ENCODE peak calls at places on chromosomes 3 and 15, in four cellular contexts. Q is NT2/D1, D is colonic mucosa, R is heart left ventricle. K is an unnamed sample. For H3K36me3, the result is how much of the 10 kb centered on the place peaks cover.

GRCh38 chr3:55190296-55190695 is 262.4 kb upstream of the LRTM1 start:
- DNase-seq in D (no peak), R (no peak), Q (no peak), K (no peak)

GRCh38 chr3:14962762-14963161 is 15.4 kb downstream of the NR2C2 start:
- DNase-seq in Q (no peak), R (no peak), D (no peak), K (no peak)

GRCh38 chr3:16052964-16053363 is 121.5 kb upstream of the GALNT15 start:
- DNase-seq in Q (no peak), D (no peak), R (no peak), K (no peak)

GRCh38 chr3:24986635-24987034 is 441.4 kb upstream of the RARB start:
- DNase-seq in D (no peak), Q (no peak), R (no peak), K (no peak)

GRCh38 chr15:67125589-67126502 is 60.4 kb downstream of the SMAD3 start:
- DNase-seq in D (no peak), R (peak), Q (no peak), K (no peak)

GRCh38 chr3:101193957-101194356 is 126.4 kb downstream of the IMPG2 start:
- DNase-seq in D (no peak), R (no peak), Q (no peak), K (no peak)

GRCh38 chr3:13010770-13011169 is 62.5 kb downstream of the IQSEC1 start:
- DNase-seq in D (no peak), Q (no peak), R (no peak), K (no peak)

GRCh38 chr15:44157679-44158078 is 37.4 kb downstream of the FRMD5 start:
- DNase-seq in D (no peak), Q (no peak), R (no peak), K (no peak)

GRCh38 chr3:69353492-69353891 is 32.4 kb downstream of the FRMD4B start:
- DNase-seq in R (peak), D (no peak), Q (no peak), K (no peak)

GRCh38 chr3:37701729-37702128 is 160.0 kb upstream of the CTDSPL start:
- DNase-seq in R (no peak), D (no peak), Q (no peak), K (no peak)

GRCh38 chr15:26831951-26832350 is 34.9 kb upstream of the GABRA5 start:
- DNase-seq in R (no peak), D (no peak), Q (no peak), K (no peak)

GRCh38 chr3:152448091-152448490 is 179.4 kb downstream of the MBNL1 start:
- DNase-seq in Q (no peak), D (no peak), R (no peak), K (no peak)

GRCh38 chr3:42036483-42036823 is 54.7 kb upstream of the TRAK1 start:
- DNase-seq in Q (no peak), R (peak), D (peak), K (no peak)

GRCh38 chr3:14771593-14772497 is 46.9 kb upstream of the FGD5 start:
- DNase-seq in Q (no peak), R (no peak), D (peak), K (no peak)

GRCh38 chr3:82353281-82354171 is 592.1 kb upstream of the GBE1 start:
- DNase-seq in Q (no peak), R (no peak), D (no peak), K (no peak)

GRCh38 chr15:67927501-67928156 is 87.8 kb upstream of the RNU6-1 start:
- DNase-seq in R (peak), D (no peak), Q (no peak), K (no peak)

GRCh38 chr3:134392336-134392983 is 18.2 kb upstream of the AMOTL2 start:
- DNase-seq in D (no peak), R (peak), Q (no peak), K (no peak)

GRCh38 chr3:184260571-184261269 is 633 bp downstream of the CAMK2N2 start:
- DNase-seq in Q (no peak), D (no peak), R (no peak), K (no peak)

GRCh38 chr3:23691343-23691895 is 114.3 kb upstream of the UBE2E1 start:
- DNase-seq in Q (no peak), D (no peak), R (no peak), K (no peak)

GRCh38 chr15:54277834-54278233 is 299.6 kb downstream of the UNC13C start:
- DNase-seq in R (no peak), Q (no peak), D (no peak), K (no peak)

GRCh38 chr15:90266485-90266884 is 1.0 kb downstream of the NGRN start:
- DNase-seq in D (peak), Q (no peak), R (no peak), K (no peak)

GRCh38 chr3:14290631-14291385 is 111.6 kb upstream of the SLC6A6 start:
- DNase-seq in Q (no peak), D (peak), R (no peak), K (peak)

GRCh38 chr3:197181751-197182150 is 116.7 kb downstream of the DLG1 start:
- DNase-seq in Q (no peak), R (peak), D (no peak), K (no peak)

GRCh38 chr3:66138336-66139234 is 82.2 kb upstream of the SLC25A26 start:
- DNase-seq in D (peak), Q (peak), R (peak), K (peak)

GRCh38 chr3:128424508-128425069 is 42.1 kb downstream of the DNAJB8 start:
- DNase-seq in Q (no peak), D (no peak), R (no peak), K (no peak)

GRCh38 chr15:45449878-45450277 is 71.5 kb upstream of the GATM start:
- DNase-seq in R (no peak), Q (no peak), D (peak), K (no peak)

GRCh38 chr15:98923159-98923558 is 84.4 kb downstream of the PGPEP1L start:
- DNase-seq in Q (no peak), D (no peak), R (no peak), K (no peak)

GRCh38 chr15:98923579-98923978 is 84.0 kb downstream of the PGPEP1L start:
- DNase-seq in Q (no peak), R (no peak), D (no peak), K (no peak)

GRCh38 chr15:98926236-98926635 is 81.4 kb downstream of the PGPEP1L start:
- DNase-seq in R (no peak), D (no peak), Q (no peak), K (no peak)

GRCh38 chr15:98927057-98927456 is 80.5 kb downstream of the PGPEP1L start:
- DNase-seq in R (no peak), D (no peak), Q (no peak), K (no peak)

DNA sequence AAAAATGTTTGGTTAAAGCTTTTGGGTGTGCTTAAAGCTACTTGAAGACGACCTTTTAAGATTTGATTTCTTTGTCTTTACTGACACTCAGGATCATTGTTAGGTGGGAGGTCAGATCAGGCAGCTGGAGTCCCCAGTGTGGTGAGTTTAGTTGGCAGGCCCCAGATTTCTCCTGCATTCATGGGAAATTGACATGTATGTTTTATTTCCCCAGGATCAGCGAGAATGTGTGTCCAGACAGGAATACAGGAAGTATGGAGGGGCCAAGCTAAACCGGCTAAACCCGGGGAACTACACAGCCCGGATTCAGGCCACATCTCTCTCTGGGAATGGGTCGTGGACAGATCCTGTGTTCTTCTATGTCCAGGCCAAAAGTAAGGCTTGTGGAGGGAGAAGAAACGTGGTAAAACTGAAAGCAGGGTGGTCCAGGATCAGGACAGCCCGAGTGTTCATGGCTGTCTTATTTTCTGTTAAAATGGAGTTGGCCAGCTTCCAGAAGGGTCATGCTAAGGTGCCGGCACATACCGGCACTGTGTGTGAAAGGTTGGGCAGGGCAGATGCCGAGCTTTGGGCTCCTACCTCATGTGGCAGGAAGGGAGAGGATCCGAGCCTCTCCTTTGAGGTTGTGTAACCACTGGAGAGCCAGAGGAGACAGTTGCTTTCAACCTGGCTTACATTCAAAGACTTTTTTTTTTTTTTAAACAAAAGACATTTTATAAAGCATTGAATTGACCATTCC is 83.1 kb downstream of the PGPEP1L start:
- DNase-seq in R (no peak), Q (no peak), D (no peak), K (no peak)
- H3K36me3 ChIP-seq in R (half or more), Q (half or more), D (under half), K (under half)

GRCh38 chr15:50970524-50970923 is 62.0 kb downstream of the AP4E1 start:
- DNase-seq in D (no peak), R (no peak), Q (no peak), K (no peak)
- H3K36me3 ChIP-seq in D (under half), R (under half), Q (under half), K (under half)

DNA sequence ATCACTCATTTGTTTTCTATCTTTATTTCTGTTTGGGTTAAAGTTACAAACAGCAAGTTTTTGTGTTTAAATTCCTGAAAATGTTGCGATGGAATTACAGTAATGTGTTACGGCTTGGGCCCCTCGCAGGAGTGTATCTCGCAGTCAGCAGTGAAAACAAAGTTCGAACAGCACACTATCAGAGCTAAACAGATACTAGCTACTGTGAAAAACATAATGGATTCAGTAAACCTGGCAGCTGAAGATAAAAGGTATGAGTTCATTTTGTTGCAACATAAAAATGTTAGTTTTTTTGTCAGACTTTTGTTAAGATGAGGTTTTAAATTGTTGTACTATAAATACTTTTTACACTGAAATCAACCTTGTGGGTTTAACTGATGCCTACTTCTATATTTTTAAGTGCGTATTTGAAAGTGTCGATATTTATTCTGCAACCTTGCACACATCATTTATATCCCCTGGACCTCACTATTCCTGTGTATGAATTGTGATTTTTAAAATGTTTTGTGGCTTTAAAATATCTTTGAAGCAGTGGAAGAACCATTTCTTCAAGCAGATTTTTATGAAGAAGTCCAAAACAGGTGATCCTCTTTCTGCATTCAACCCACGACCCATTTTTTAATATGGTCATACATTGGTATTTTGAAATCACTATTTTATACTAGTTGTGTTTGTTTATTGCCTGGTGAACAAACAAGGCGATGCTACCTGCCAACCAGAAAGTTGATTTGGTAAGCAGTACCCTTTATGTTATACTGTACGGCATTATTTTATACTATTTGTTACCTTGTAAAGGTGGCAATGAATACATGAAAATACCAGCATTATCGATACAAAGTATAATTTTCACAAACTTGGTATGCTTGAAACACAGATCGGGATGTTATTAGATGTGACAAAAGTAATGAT is 27.8 kb downstream of the MFN1 start:
- DNase-seq in Q (no peak), D (no peak), R (no peak), K (no peak)
- H3K36me3 ChIP-seq in Q (half or more), D (under half), R (half or more), K (under half)

GRCh38 chr3:49327485-49327884 is 12.4 kb downstream of the USP4 start:
- DNase-seq in D (no peak), Q (no peak), R (no peak), K (no peak)
- H3K36me3 ChIP-seq in D (under half), Q (half or more), R (half or more), K (half or more)

GRCh38 chr3:194130807-194131589 is 5.0 kb upstream of the HES1 start:
- DNase-seq in Q (peak), D (peak), R (no peak), K (no peak)

GRCh38 chr3:194130211-194130610 is 5.7 kb upstream of the HES1 start:
- DNase-seq in D (no peak), R (no peak), Q (no peak), K (no peak)

GRCh38 chr3:194129581-194130133 is 6.3 kb upstream of the HES1 start:
- DNase-seq in Q (peak), D (peak), R (no peak), K (no peak)

GRCh38 chr3:194126790-194127189 is 9.2 kb upstream of the HES1 start:
- DNase-seq in R (no peak), D (no peak), Q (no peak), K (no peak)

GRCh38 chr3:194128202-194128907 is 7.6 kb upstream of the HES1 start:
- DNase-seq in Q (no peak), R (no peak), D (no peak), K (no peak)
- H3K36me3 ChIP-seq in Q (under half), R (under half), D (under half), K (under half)

GRCh38 chr3:119433613-119434325 is 29.6 kb downstream of the TMEM39A start:
- DNase-seq in D (no peak), Q (no peak), R (no peak), K (no peak)
- H3K36me3 ChIP-seq in D (under half), Q (half or more), R (half or more), K (half or more)

GRCh38 chr15:65154720-65155119 is 21.1 kb upstream of the PDCD7 start:
- DNase-seq in R (no peak), Q (no peak), D (no peak), K (no peak)

DNA sequence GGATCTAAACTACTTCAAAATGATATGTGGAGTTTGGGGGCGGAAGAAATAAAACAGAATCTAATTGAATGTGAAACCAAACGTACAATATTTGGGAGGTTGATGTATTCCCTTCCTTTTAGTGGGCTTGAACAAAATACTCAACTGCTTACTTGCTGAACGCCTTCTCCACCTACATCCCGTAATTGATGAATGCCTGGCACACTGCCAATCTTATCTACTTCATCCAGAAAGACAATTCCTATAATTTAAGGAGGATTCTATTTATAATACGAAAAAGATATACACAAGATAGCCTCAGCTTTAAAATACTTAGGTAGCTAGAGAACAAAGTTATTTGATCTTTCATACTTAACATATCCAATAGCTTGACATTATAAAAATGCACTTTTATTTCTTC is 23.1 kb upstream of the PDCD7 start:
- DNase-seq in D (no peak), R (no peak), Q (no peak), K (no peak)
- H3K36me3 ChIP-seq in D (under half), R (half or more), Q (half or more), K (half or more)

K was measured in HAP-1.